ENCODE peak calls at places on chromosome 10, in five cellular contexts. Q is cardiac fibroblast, X is lower leg skin, F is SK-N-SH, B is prostate gland. S is an unnamed sample.

GRCh38 chr10:17409170-17409733 is 45.1 kb downstream of the ST8SIA6 start:
- DNase-seq in B (no peak), Q (peak; percentile 42), F (no peak), X (no peak), S (no peak)

GRCh38 chr10:91210435-91210834 is 10.0 kb upstream of the PCGF5 start:
- DNase-seq in X (no peak), Q (no peak), F (peak; percentile 41), B (no peak), S (no peak)

GRCh38 chr10:49500420-49500819 is 38.5 kb downstream of the ERCC6 start:
- DNase-seq in Q (no peak), B (no peak), F (no peak), X (no peak), S (no peak)

GRCh38 chr10:125844673-125845300 is 21.4 kb downstream of the BCCIP start:
- DNase-seq in Q (no peak), X (no peak), B (no peak), F (no peak), S (no peak)

GRCh38 chr10:126928252-126928651 is 23.0 kb downstream of the DOCK1 start:
- DNase-seq in B (no peak), X (no peak), F (no peak), Q (no peak), S (peak; percentile 89)

GRCh38 chr10:43843331-43844101 is 194.8 kb upstream of the ZNF32 start:
- DNase-seq in Q (peak; percentile 88), B (no peak), F (no peak), X (peak; percentile 73), S (no peak)

GRCh38 chr10:89889610-89890009 is 188.2 kb downstream of the KIF20B start:
- DNase-seq in X (no peak), F (no peak), Q (no peak), B (no peak), S (no peak)

GRCh38 chr10:89210794-89211425 is 3.8 kb upstream of the CH25H start:
- DNase-seq in B (no peak), Q (no peak), F (no peak), X (no peak), S (no peak)

GRCh38 chr10:35004651-35005050 is 85.5 kb downstream of the CUL2 start:
- DNase-seq in X (no peak), Q (no peak), B (no peak), F (no peak), S (no peak)

GRCh38 chr10:79610601-79611191 is at the start of gene SFTPA1:
- DNase-seq in F (no peak), Q (no peak), X (no peak), B (no peak), S (no peak)

GRCh38 chr10:114545071-114545470 is 113.0 kb downstream of the ABLIM1 start:
- DNase-seq in F (no peak), B (no peak), X (no peak), Q (no peak), S (no peak)

GRCh38 chr10:18918545-18918944 is 130.1 kb upstream of the MALRD1 start:
- DNase-seq in F (no peak), B (no peak), X (no peak), Q (peak; percentile 96), S (no peak)

GRCh38 chr10:11654659-11655058 is 43.2 kb upstream of the USP6NL start:
- DNase-seq in X (no peak), F (no peak), B (no peak), Q (no peak), S (no peak)

GRCh38 chr10:10803273-10803672 is 214.4 kb upstream of the CELF2 start:
- DNase-seq in F (no peak), B (no peak), X (peak; percentile 58), Q (no peak), S (no peak)

GRCh38 chr10:89371987-89372386 is 5.9 kb upstream of the IFIT1B start:
- DNase-seq in F (no peak), Q (no peak), B (no peak), X (no peak), S (no peak)

GRCh38 chr10:48454302-48455054 is 148.0 kb downstream of the MAPK8 start:
- DNase-seq in B (no peak), X (no peak), F (no peak), Q (no peak), S (peak; percentile 6)

GRCh38 chr10:21935439-21936023 is 68.0 kb downstream of the DNAJC1 start:
- DNase-seq in Q (no peak), B (no peak), F (no peak), X (no peak), S (no peak)

GRCh38 chr10:31618541-31619291 is 299.7 kb downstream of the ZEB1 start:
- DNase-seq in F (no peak), X (no peak), Q (peak; percentile 56), B (no peak), S (no peak)

GRCh38 chr10:30330512-30331168 is 18.4 kb downstream of the MTPAP start:
- DNase-seq in Q (no peak), B (no peak), X (no peak), F (no peak), S (no peak)

GRCh38 chr10:80094236-80094635 is 15.8 kb downstream of the TMEM254 start:
- DNase-seq in Q (no peak), X (no peak), F (no peak), B (no peak), S (no peak)

GRCh38 chr10:120575411-120575810 is 118.4 kb downstream of the PLPP4 start:
- DNase-seq in B (no peak), X (no peak), Q (no peak), F (no peak), S (no peak)

GRCh38 chr10:120578123-120578522 is 121.1 kb downstream of the PLPP4 start:
- DNase-seq in B (no peak), X (no peak), Q (no peak), F (no peak), S (no peak)

GRCh38 chr10:120573355-120573754 is 116.3 kb downstream of the PLPP4 start:
- DNase-seq in F (no peak), Q (no peak), B (no peak), X (no peak), S (no peak)

GRCh38 chr10:120571256-120571655 is 114.2 kb downstream of the PLPP4 start:
- DNase-seq in X (no peak), B (no peak), F (no peak), Q (no peak), S (no peak)

DNA sequence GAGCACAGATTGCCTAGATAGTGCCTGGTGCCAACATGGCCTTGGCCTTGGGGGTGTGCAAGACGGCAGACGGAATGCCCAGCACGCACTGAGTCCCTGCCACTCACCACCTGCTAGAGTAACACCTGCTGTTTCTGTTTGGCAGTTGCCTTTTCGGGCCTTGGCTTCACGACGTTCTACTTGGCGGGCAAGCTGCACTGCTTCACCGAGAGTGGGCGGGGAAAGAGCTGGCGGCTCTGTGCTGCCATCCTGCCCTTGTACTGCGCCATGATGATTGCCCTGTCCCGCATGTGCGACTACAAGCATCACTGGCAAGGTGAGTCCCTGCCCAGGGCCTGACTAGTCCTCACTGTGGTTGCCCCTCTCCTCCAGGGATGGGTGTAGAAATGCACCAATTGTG is 118.0 kb downstream of the PLPP4 start:
- DNase-seq in F (no peak), Q (no peak), B (no peak), X (no peak), S (no peak)
- TF ChIP-seq CTCF in F (no peak), Q (no peak), B (no peak), X (no peak), S (no peak)

GRCh38 chr10:76195990-76196389 is 764.6 kb downstream of the LRMDA start:
- DNase-seq in B (peak; percentile 17), Q (peak; percentile 49), X (no peak), F (no peak), S (no peak)
- TF ChIP-seq CTCF in B (no peak), Q (no peak), X (no peak), F (no peak), S (no peak)

GRCh38 chr10:123284022-123284421 is 129.8 kb downstream of the BUB3 start:
- DNase-seq in Q (no peak), X (no peak), F (no peak), B (no peak), S (no peak)
- TF ChIP-seq CTCF in Q (no peak), X (no peak), F (no peak), B (no peak), S (peak; percentile 44)

GRCh38 chr10:804191-804781 is 114.8 kb upstream of the DIP2C start:
- DNase-seq in Q (no peak), F (no peak), B (no peak), X (no peak), S (no peak)
- TF ChIP-seq CTCF in Q (no peak), F (no peak), B (no peak), X (no peak), S (no peak)

DNA sequence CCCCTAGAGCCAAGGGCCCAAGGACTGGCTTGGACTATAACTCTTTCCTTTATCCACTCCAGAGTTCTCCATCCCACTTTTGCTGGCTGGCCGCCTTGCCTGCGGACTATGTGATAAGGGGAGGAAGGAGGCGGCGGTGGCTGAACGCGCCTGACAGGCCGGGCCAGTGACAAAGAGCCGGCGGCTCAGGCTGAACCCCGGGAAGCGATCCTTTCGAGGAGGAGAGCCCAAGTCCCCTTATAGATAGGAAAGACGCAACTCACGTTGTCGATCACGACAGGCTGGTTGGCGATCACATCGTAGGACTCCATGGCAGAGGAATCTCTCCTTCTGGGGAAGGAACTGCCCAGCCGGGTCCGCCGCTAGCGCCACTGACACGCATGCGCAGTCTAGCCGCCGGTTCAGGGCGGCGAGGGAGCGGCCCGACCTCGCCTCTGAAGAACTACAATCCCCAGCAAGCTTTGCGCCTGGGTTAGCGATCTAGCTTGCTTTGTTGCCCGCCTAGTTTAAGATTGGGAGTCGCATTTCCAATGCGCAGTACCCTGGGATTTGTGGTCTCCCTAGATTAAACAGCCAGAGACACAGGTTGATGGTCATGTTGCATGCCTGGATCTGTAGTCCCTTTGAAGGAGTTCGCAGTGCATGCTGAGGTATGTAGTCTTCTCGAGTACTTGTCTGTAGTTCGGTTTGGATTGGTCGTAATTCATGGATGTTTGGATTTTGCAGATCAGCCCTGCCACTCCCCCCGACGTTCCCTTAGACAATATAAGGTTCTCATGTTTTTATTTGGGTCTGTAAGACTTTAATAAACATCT is at the start of gene ACTR1A:
- DNase-seq in Q (peak; percentile 100), F (peak; percentile 80), B (peak; percentile 99), X (peak; percentile 97), S (peak; percentile 97)
- TF ChIP-seq CTCF in Q (no peak), F (no peak), B (no peak), X (no peak), S (no peak)